ENCODE peak calls at places on chromosomes 11 and 22, in six cellular contexts. N is vagina, J is right lobe of liver, S is adrenal gland, H is upper lobe of right lung, T is MM.1S. E is an unnamed sample.

GRCh38 chr11:90294091-90294490 is 71.2 kb upstream of the CHORDC1 start:
- DNase-seq in N (no peak), J (no peak), S (no peak), H (no peak), T (no peak), E (no peak)

GRCh38 chr11:113255741-113256140 is 58.6 kb upstream of the TTC12 start:
- DNase-seq in N (no peak), J (no peak), S (no peak), H (no peak), T (no peak), E (no peak)

GRCh38 chr11:124657922-124658321 is 15.6 kb downstream of the SIAE start:
- DNase-seq in N (no peak), J (no peak), S (no peak), H (no peak), T (no peak), E (no peak)

GRCh38 chr22:44186737-44187136 is 6.0 kb downstream of the PARVG start:
- DNase-seq in N (no peak), J (no peak), S (no peak), H (peak; percentile 53), T (no peak), E (no peak)

GRCh38 chr11:124623861-124624525 is 1.3 kb downstream of the TBRG1 start:
- DNase-seq in N (no peak), J (no peak), S (no peak), H (no peak), T (no peak), E (no peak)

GRCh38 chr22:35728639-35729308 is 11.1 kb downstream of the APOL5 start:
- DNase-seq in N (no peak), J (peak; percentile 63), S (no peak), H (no peak), T (no peak), E (no peak)

GRCh38 chr22:17945156-17945850 is 79.1 kb downstream of the MICAL3 start:
- DNase-seq in N (no peak), J (no peak), S (no peak), H (no peak), T (no peak), E (no peak)

GRCh38 chr22:41146573-41146972 is 54.2 kb downstream of the EP300 start:
- DNase-seq in N (no peak), J (no peak), S (no peak), H (no peak), T (no peak), E (no peak)

GRCh38 chr22:41925783-41926460 is 684 bp downstream of the TNFRSF13C start:
- DNase-seq in N (no peak), J (peak; percentile 73), S (peak; percentile 85), H (peak; percentile 81), T (peak; percentile 54), E (peak; percentile 67)

GRCh38 chr22:39997939-39998726 is 3.4 kb downstream of the FAM83F start:
- DNase-seq in N (no peak), J (peak; percentile 82), S (no peak), H (no peak), T (no peak), E (peak; percentile 35)

GRCh38 chr11:84355911-84356310 is 1069.7 kb upstream of the CCDC90B start:
- DNase-seq in N (no peak), J (no peak), S (no peak), H (no peak), T (peak; percentile 52), E (no peak)

GRCh38 chr11:64629796-64630562 is 39.0 kb downstream of the SLC22A12 start:
- DNase-seq in N (no peak), J (no peak), S (peak; percentile 64), H (no peak), T (no peak), E (no peak)

GRCh38 chr11:3219281-3219892 is 774 bp upstream of the MRGPRG start:
- DNase-seq in N (no peak), J (peak; percentile 23), S (no peak), H (no peak), T (no peak), E (no peak)

GRCh38 chr11:107271425-107271824 is 186.2 kb downstream of the CWF19L2 start:
- DNase-seq in N (no peak), J (no peak), S (no peak), H (no peak), T (no peak), E (no peak)

GRCh38 chr22:20020533-20021195 is at the start of gene TANGO2:
- DNase-seq in N (no peak), J (peak; percentile 94), S (peak; percentile 92), H (peak; percentile 96), T (peak; percentile 93), E (peak; percentile 93)

DNA sequence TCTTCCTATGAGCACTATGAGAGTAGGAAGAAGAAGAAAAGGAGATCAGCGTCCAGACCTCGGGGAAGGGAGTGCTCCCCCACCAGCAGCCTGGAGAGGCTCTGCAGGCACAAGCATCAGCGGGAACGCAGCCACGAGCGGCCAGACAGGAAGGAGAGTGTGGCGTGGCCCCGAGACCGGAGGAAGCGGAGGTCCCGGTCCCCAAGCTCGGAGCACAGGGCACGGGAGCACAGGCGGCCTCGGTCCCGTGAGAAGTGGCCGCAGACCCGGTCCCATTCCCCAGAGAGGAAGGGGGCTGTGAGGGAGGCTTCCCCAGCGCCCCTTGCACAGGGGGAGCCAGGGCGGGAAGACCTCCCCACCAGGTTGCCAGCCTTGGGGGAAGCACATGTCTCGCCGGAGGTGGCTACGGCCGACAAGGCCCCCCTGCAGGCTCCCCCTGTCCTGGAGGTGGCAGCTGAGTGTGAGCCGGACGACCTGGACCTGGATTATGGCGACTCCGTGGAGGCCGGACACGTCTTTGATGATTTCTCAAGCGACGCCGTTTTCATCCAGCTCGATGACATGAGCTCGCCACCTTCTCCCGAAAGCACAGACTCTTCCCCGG is 6.9 kb downstream of the IRF7 start:
- DNase-seq in N (no peak), J (peak; percentile 53), S (no peak), H (peak; percentile 65), T (no peak), E (no peak)
- H3K27ac ChIP-seq in N (no peak overlapping the region), J (no peak overlapping the region), S (no peak overlapping the region), H (no peak overlapping the region), T (no peak overlapping the region), E (peak overlapping the region; percentile 65)

GRCh38 chr22:50340157-50340879 is 2.8 kb upstream of the PPP6R2 start:
- DNase-seq in N (no peak), J (no peak), S (no peak), H (no peak), T (no peak), E (no peak)
- H3K27ac ChIP-seq in N (no peak overlapping the region), J (no peak overlapping the region), S (no peak overlapping the region), H (no peak overlapping the region), T (no peak overlapping the region), E (no peak overlapping the region)

GRCh38 chr11:115942043-115942442 is 437.8 kb upstream of the CADM1 start:
- DNase-seq in N (no peak), J (no peak), S (no peak), H (no peak), T (no peak), E (no peak)
- H3K27ac ChIP-seq in N (no peak overlapping the region), J (no peak overlapping the region), S (no peak overlapping the region), H (no peak overlapping the region), T (no peak overlapping the region), E (peak overlapping the region; percentile 55)

GRCh38 chr22:38881464-38881871 is 9.5 kb upstream of the CBX6 start:
- DNase-seq in N (no peak), J (peak; percentile 75), S (peak; percentile 89), H (no peak), T (no peak), E (no peak)

GRCh38 chr22:38879102-38879729 is 7.2 kb upstream of the CBX6 start:
- DNase-seq in N (no peak), J (no peak), S (no peak), H (no peak), T (no peak), E (no peak)

GRCh38 chr22:38874529-38875222 is 2.7 kb upstream of the CBX6 start:
- DNase-seq in N (no peak), J (no peak), S (no peak), H (no peak), T (no peak), E (no peak)

GRCh38 chr22:38879961-38880360 is 7.9 kb upstream of the CBX6 start:
- DNase-seq in N (no peak), J (no peak), S (no peak), H (no peak), T (no peak), E (no peak)

DNA sequence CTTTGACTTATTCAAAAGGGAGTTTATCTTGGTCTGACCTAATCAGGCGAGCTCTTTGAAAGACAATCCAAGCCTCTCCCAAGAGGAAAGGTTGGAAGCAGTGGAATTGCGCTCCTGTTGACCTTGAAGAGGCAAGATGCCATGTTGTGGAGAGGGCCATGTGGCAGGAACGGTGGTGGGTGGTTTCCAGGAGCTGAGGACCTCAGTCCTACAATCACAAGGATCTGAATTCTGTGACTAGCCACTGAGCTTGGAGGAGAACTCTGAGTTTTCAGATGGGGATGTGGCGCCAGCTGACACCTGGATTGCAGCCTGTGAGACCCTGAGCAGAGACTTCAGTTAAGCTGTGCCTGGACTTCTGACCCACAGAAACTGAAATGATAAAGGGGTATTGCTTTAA is 6.0 kb upstream of the CBX6 start:
- DNase-seq in N (no peak), J (no peak), S (no peak), H (no peak), T (no peak), E (no peak)
- H3K27ac ChIP-seq in N (no peak overlapping the region), J (no peak overlapping the region), S (no peak overlapping the region), H (no peak overlapping the region), T (no peak overlapping the region), E (no peak overlapping the region)

DNA sequence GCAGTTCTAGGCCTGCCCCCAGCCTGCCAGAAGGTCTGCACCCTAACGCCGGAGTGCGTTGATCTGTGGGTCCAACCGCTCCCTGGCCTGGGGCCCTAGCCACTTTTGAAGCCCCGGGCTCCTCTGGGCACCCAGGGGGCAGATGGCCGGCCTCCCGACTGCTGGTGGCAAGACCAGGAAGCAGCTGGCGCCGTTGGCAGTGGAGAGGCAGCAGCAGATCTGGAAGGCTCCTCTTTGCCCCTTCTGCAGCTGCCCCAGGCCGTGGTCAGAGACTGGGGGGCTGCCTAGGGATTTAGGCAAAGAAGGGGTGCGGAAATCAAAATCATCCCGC is 445 bp upstream of the VWCE start:
- DNase-seq in N (no peak), J (peak; percentile 56), S (peak; percentile 38), H (no peak), T (no peak), E (no peak)
- H3K27ac ChIP-seq in N (peak overlapping the region; percentile 74), J (peak overlapping the region; percentile 81), S (no peak overlapping the region), H (no peak overlapping the region), T (no peak overlapping the region), E (peak overlapping the region; percentile 50)

GRCh38 chr11:115409116-115409663 is 95.0 kb downstream of the CADM1 start:
- DNase-seq in N (no peak), J (no peak), S (no peak), H (no peak), T (no peak), E (no peak)

GRCh38 chr11:115407496-115407895 is 96.7 kb downstream of the CADM1 start:
- DNase-seq in N (no peak), J (no peak), S (no peak), H (no peak), T (no peak), E (no peak)

GRCh38 chr11:115409691-115410220 is 94.5 kb downstream of the CADM1 start:
- DNase-seq in N (no peak), J (no peak), S (no peak), H (no peak), T (no peak), E (no peak)

GRCh38 chr11:115408036-115408911 is 95.9 kb downstream of the CADM1 start:
- DNase-seq in N (no peak), J (peak; percentile 56), S (no peak), H (no peak), T (peak; percentile 34), E (no peak)

GRCh38 chr11:115406404-115406803 is 97.8 kb downstream of the CADM1 start:
- DNase-seq in N (no peak), J (no peak), S (no peak), H (no peak), T (no peak), E (no peak)
- H3K27ac ChIP-seq in N (no peak overlapping the region), J (no peak overlapping the region), S (no peak overlapping the region), H (no peak overlapping the region), T (no peak overlapping the region), E (no peak overlapping the region)

GRCh38 chr11:75275581-75275980 is 35.0 kb downstream of the TPBGL start:
- DNase-seq in N (peak; percentile 58), J (no peak), S (no peak), H (peak; percentile 69), T (peak; percentile 61), E (peak; percentile 38)
- H3K27ac ChIP-seq in N (no peak overlapping the region), J (no peak overlapping the region), S (no peak overlapping the region), H (peak overlapping the region; percentile 56), T (no peak overlapping the region), E (peak overlapping the region; percentile 11)

E was measured in left ventricle myocardium inferior.